ENCODE peak calls at places on chromosomes 6 and 20, in four cellular contexts. G is fibroblast of lung, B is Peyer's patch, X is cardiac muscle cell. D is an unnamed sample. For H3K9me3 and H3K4me1, the result is how much of the 10 kb centered on the place peaks cover.

GRCh38 chr6:14280006-14280510 is 162.5 kb downstream of the CD83 start:
- DNase-seq in G (no peak), B (no peak), X (no peak), D (no peak)

GRCh38 chr20:22586645-22587310 is 2.4 kb upstream of the FOXA2 start:
- DNase-seq in G (no peak), B (no peak), X (peak), D (peak)

GRCh38 chr6:20441236-20441635 is 39.6 kb downstream of the E2F3 start:
- DNase-seq in G (no peak), X (no peak), B (no peak), D (no peak)

GRCh38 chr20:44069203-44069931 is 117.6 kb downstream of the JPH2 start:
- DNase-seq in B (peak), G (peak), X (peak), D (peak)

GRCh38 chr6:37502703-37503485 is 3.2 kb upstream of the CCDC167 start:
- DNase-seq in B (peak), G (no peak), X (no peak), D (no peak)

GRCh38 chr6:16333580-16333979 is 95.2 kb downstream of the GMPR start:
- DNase-seq in G (peak), B (no peak), X (peak), D (no peak)

GRCh38 chr20:57024849-57025248 is 241.6 kb downstream of the BMP7 start:
- DNase-seq in B (no peak), X (no peak), G (no peak), D (no peak)

GRCh38 chr6:145313041-145313855 is 422.1 kb downstream of the EPM2A start:
- DNase-seq in X (no peak), B (no peak), G (no peak), D (no peak)

GRCh38 chr6:158383057-158383456 is 70.8 kb downstream of the TULP4 start:
- DNase-seq in B (no peak), X (no peak), G (no peak), D (no peak)

GRCh38 chr20:49281913-49282467 is 4.1 kb upstream of the ZNFX1 start:
- DNase-seq in B (no peak), X (no peak), G (no peak), D (no peak)

GRCh38 chr20:49283703-49284625 is 6.1 kb upstream of the ZNFX1 start:
- DNase-seq in X (no peak), G (no peak), B (no peak), D (no peak)

GRCh38 chr20:49282584-49283171 is 4.8 kb upstream of the ZNFX1 start:
- DNase-seq in B (no peak), G (no peak), X (no peak), D (no peak)

GRCh38 chr20:49284818-49285217 is 7.0 kb upstream of the ZNFX1 start:
- DNase-seq in B (no peak), X (no peak), G (no peak), D (no peak)

DNA sequence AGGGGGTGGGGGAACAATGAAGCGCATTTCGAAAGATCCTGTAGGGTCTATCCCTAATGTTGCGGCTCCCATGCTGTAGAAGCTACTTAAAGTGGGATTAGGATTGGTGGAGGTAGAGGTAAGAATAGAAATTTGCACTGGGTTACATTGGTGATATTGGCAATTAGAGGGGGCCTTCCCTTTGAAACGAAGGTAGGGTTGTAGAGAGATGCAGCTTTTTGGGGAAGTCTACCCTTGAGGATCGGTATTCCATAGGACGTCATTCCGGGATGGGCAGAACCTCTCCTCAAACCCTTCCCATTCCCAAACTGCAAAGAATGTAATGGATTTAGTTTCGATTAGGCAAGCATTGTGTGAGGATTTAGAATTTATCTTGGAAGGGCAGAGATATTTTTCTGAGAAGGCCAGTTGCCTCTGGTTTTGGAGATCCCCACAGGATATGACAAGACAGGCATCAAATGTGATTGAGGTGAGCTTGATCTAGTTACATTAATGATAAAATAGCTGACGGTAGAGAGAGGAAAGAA is 5.4 kb upstream of the ZNFX1 start:
- DNase-seq in B (no peak), G (no peak), X (no peak), D (no peak)
- H3K9me3 ChIP-seq in B (under half), G (under half), X (under half), D (under half)

DNA sequence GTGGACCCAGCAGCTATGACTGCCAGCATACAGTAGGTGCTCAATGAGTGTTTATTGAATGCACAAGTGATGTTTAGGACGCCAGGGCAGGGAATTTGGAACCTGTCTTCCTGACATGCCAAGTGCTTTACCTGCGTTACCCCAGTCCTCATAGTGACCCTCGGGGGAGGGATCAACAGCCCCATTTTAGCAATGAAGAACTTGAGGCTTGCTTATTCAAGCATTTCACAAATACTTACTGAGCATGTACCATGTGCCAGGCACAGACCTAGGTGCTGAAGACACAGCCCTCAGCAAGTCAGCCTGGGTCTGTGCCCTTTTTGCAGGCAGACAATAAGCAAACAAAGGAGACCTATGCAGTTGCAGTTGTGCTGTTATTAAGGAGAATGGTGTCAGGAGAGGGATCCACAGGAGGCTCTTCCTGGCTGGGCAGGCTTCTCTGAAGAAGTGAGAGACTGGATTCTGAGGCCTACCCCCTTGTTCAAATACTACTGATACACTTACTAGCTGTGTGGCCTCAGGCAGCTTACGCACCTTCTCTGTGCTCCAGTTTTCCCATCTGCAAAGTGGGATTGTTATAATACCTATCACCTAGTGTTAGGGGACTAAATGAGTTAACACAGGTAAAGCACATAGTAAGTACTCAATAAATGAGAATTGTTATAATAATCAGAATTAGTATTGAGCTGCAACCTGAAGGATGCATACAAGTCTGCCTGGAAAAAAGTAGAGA is 39.8 kb downstream of the TTLL9 start:
- DNase-seq in X (no peak), G (no peak), B (no peak), D (no peak)
- H3K27ac ChIP-seq in X (no peak), G (no peak), B (no peak), D (no peak)

DNA sequence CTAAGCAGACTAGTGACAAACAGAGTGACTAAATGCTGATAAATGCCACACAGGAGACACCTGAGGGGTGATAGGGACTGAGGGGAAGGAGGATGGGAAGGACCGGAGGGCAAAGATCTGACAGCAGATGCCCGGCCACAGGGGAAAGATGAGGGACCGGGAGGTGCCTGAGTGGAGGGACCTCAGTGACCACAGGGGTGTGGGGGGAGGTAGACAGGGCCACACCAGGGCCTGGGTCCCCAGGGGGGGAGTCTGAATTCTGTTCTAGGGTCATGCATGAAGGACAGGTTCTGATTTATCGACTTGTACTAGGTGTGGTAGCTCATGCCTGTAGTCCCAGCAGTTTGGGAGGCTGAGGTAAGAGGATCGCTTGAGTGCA is 6.9 kb downstream of the BCAS4 start:
- DNase-seq in B (no peak), G (no peak), X (no peak), D (no peak)
- H3K4me1 ChIP-seq in B (under half), G (under half), X (under half), D (under half)

GRCh38 chr6:140183881-140184280 is 809.4 kb upstream of the CITED2 start:
- DNase-seq in X (no peak), B (no peak), G (no peak), D (no peak)
- H3K9me3 ChIP-seq in X (under half), B (under half), G (under half), D (under half)

D was measured in stomach.